ENCODE peak calls at places on chromosomes 4 and X, in four cellular contexts. C is neural progenitor cell, E is IMR-90, U is colonic mucosa. B is an unnamed sample.

GRCh38 chr4:152206185-152206584 is 329.7 kb downstream of the FBXW7 start:
- DNase-seq in E (no peak), U (no peak), C (no peak), B (no peak)

GRCh38 chr4:122705035-122705434 is 27.5 kb upstream of the BBS12 start:
- DNase-seq in U (no peak), C (no peak), E (no peak), B (no peak)

GRCh38 chr4:80875642-80876041 is 154.9 kb upstream of the BMP3 start:
- DNase-seq in U (no peak), E (no peak), C (no peak), B (no peak)

GRCh38 chr4:1401409-1402020 is 4.7 kb downstream of the NKX1-1 start:
- DNase-seq in U (no peak), E (no peak), C (no peak), B (peak; percentile 44)

GRCh38 chr4:187069398-187069797 is 345.7 kb upstream of the FAT1 start:
- DNase-seq in C (no peak), E (no peak), U (no peak), B (no peak)

GRCh38 chrX:107669276-107669675 is 41.0 kb downstream of the PRPS1 start:
- DNase-seq in C (no peak), U (no peak), E (no peak), B (peak; percentile 76)

GRCh38 chr4:163554870-163555465 is 60.5 kb downstream of the TMA16 start:
- DNase-seq in C (no peak), U (no peak), E (peak; percentile 32), B (no peak)

GRCh38 chrX:1178580-1179057 is 33.8 kb downstream of the CRLF2 start:
- DNase-seq in E (no peak), U (no peak), C (peak; percentile 39), B (peak; percentile 53)

GRCh38 chr4:7160951-7161440 is 31.3 kb upstream of the SORCS2 start:
- DNase-seq in C (peak; percentile 23), U (no peak), E (no peak), B (peak; percentile 35)

GRCh38 chr4:188008377-188008776 is 12.8 kb downstream of the ZFP42 start:
- DNase-seq in C (no peak), U (no peak), E (peak; percentile 95), B (no peak)

GRCh38 chrX:153582896-153583295 is 16.0 kb downstream of the CCNQ start:
- DNase-seq in U (no peak), C (peak; percentile 53), E (peak; percentile 37), B (no peak)

GRCh38 chr4:165055601-165056000 is 1.9 kb downstream of the TRIM75 start:
- DNase-seq in E (no peak), U (no peak), C (no peak), B (no peak)

GRCh38 chr4:111943796-111944203 is 201.5 kb upstream of the FAM241A start:
- DNase-seq in E (no peak), C (peak; percentile 77), U (peak; percentile 53), B (peak; percentile 86)

DNA sequence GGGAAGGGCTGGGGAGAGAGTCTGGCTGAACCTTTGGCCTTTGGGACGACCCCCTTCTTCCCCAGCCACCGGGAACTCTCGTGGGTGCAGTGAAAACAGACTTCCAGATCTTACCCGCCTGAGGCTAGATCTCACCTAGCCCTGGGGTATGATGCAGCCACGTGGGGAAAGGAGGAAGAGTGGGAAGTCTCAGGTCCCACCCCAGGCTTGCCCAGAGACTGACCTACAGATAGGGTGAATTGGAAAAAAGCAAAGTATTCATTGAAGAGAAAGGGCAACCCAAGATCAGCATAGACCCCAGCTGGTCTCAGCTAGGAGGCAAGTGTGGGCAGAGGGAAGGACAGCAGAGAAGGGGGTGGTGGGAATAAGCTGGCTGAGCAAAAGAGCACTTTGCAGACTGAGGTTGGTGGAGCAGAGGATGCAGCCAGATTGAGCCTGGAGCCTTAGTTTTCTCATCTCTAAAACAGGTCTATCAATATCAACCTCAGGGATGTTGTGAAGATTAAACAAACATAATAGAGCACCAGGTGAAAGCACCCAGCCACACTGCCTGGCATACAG is 4.2 kb upstream of the EFNB1 start:
- DNase-seq in E (no peak), C (no peak), U (no peak), B (no peak)
- H3K9ac ChIP-seq in E (no peak overlapping the region), C (no peak overlapping the region), U (no peak overlapping the region), B (no peak overlapping the region)

DNA sequence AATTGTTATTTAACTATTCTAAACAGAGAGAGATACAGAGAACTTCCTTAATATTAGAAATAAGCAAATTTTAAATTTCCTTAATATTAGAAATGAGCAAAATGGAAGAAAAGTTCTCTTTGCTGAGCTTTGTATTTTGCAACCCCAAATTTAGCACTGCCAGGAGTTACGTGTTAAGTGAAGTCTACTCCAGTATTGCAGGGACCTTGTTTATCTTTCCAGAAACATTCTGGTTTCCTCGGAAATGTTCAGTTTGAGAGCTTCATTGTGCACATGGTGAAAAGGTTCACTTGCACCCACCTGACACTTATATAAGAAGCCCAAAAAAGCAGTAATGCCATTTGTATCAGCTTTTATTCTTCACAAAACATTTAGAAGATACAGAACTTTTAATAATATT is 6.2 kb upstream of the CXorf38 start:
- DNase-seq in U (no peak), E (no peak), C (no peak), B (no peak)
- H3K4me1 ChIP-seq in U (no peaks in the 10 kb centered on the region), E (no peaks in the 10 kb centered on the region), C (no peaks in the 10 kb centered on the region), B (no peaks in the 10 kb centered on the region)

GRCh38 chr4:160877087-160877790 is 1286.6 kb downstream of the FSTL5 start:
- DNase-seq in U (no peak), E (no peak), C (peak; percentile 4), B (peak; percentile 47)

DNA sequence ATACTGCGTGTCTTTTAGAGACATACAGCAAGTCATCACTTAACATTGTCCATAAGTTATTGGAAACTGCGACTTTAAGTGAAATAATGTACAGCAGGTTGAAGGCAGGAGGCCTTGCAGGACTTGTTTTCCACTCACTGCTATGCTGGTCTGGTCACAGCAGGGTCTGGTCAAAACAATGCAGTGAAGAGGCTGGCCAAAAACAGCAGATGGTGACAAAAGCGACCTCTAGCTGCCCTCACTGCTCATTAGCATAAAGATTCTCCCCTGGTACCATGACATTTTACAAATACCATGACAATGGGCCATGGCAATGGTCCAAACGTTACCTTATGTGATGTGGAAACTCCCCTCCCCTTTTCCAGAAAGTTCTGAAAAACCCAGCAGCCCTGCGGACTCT is 1283.6 kb downstream of the FSTL5 start:
- DNase-seq in C (peak; percentile 4), E (no peak), U (no peak), B (no peak)
- TF ChIP-seq CTCF in C (no peak), E (no peak), U (no peak), B (no peak)

DNA sequence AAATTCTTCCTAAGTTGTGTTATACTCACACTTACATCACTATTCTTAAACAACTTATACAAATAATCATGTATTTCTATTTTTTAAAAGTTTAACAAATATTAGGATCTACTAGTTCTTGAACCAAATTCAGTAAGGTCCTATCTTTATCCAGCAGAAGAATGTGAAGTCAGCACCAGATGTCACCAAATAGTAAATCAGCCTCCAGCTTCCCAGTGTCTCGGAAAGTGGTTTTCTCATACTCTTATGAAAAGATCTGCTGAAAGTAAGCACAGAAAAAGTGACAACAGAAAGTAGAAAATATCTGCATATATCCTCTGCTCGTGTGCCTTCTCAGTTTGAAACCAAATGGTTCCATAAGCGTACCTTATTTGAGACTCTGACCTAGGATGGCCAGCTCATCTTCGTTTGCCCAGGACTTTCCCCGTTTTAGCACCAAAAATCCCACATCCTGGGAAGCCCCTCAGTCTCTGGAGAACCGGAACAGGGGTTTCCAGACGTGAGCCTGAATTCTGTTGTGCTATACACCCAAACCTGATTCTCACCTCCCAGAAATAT is 98.0 kb upstream of the DCLK2 start:
- DNase-seq in E (no peak), U (no peak), C (no peak), B (no peak)
- H3K9ac ChIP-seq in E (no peak overlapping the region), U (no peak overlapping the region), C (no peak overlapping the region), B (no peak overlapping the region)

DNA sequence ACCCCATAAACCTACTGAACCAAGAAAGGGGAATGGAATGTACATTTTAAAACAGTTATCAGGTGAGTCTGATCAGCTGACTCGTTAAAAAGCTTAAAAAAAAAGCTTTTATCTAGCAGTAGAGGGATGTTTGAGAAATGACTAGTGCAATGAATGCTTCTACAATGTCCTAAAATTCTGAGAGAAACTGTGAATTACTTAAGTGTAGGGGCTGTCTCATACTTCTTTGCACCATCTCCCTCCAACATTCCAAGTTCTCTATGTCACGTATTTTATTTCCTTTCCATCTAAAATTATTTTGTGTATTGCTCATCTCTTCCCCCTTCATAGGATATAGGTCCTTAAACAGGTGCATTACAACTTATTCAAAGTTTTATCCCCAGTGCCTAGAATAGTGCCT is 11.9 kb upstream of the AREG start:
- DNase-seq in U (no peak), C (no peak), E (peak; percentile 24), B (no peak)
- H3K4me1 ChIP-seq in U (no peaks in the 10 kb centered on the region), C (no peaks in the 10 kb centered on the region), E (no peaks in the 10 kb centered on the region), B (no peaks in the 10 kb centered on the region)

GRCh38 chr4:76981649-76982048 is 32.1 kb downstream of the SEPTIN11 start:
- DNase-seq in U (no peak), E (peak; percentile 68), C (no peak), B (no peak)

GRCh38 chr4:76980280-76980679 is 30.7 kb downstream of the SEPTIN11 start:
- DNase-seq in C (no peak), U (no peak), E (no peak), B (no peak)

GRCh38 chr4:76984788-76985211 is 35.2 kb downstream of the SEPTIN11 start:
- DNase-seq in C (peak; percentile 41), U (no peak), E (peak; percentile 100), B (no peak)

GRCh38 chr4:76984127-76984526 is 34.6 kb downstream of the SEPTIN11 start:
- DNase-seq in E (peak; percentile 69), U (no peak), C (no peak), B (no peak)

DNA sequence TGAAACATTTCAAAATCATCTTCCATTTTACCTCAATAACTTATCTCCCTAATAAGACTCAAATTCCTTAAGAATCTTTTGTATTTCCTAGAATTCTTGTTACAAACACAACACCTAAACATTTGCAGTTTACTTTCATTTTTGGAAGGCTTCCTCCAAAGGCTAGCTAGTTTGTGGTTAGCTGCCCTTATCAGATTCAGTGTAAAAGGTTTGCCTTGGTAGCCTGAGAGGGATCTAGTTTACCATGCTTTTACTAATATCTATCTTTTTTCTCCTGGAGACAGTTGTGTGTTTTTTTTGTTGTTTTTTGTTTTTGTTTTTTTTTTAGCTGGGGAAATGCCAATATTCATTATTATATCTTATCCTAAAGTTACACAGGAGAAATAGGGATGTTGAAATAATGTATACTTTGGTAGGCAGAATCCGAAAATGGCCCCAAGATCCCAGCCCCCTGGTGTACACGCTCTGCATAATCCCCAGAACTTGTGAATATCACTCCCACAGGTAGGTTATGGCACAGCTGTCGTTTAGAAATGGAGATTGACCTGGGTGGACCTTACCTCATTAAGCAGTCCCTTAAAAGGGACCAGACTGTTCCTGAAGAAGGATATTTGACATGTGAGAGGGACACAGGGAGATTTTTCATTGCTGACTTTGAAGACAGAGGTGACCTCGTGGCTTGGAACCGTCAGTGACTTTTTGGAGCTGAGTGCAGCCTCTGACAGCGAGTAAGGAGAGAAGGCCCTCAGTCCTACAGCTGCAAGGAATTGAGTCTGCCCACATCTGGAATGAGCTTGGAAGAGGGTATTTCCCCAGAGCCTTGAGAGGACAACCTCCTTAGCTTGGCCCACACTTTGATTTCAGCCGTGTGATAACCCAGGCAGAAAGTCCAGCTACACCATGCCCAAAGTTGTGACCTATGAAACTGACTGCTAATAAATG is 33.4 kb downstream of the SEPTIN11 start:
- DNase-seq in U (no peak), E (peak; percentile 54), C (no peak), B (no peak)
- TF ChIP-seq CTCF in U (no peak), E (peak; percentile 18), C (no peak), B (peak; percentile 35)

GRCh38 chr4:54228064-54228527 is 997 bp upstream of the PDGFRA start:
- DNase-seq in U (peak; percentile 70), E (peak; percentile 82), C (peak; percentile 92), B (peak; percentile 95)
- H3K9ac ChIP-seq in U (no peak overlapping the region), E (peak overlapping the region; percentile 85), C (no peak overlapping the region), B (no peak overlapping the region)